ENCODE peak calls at places on chromosomes 5 and 9, in six cellular contexts. One of them, this sample, is unnamed.
A peak's percentile ranks its signal among the peaks of the same experiment; 100 is the strongest.

GRCh38 chr5:129767927-129768380 is 20.1 kb downstream of the MINAR2 start:
- DNase-seq in IMR-90: peak; percentile 86
- DNase-seq in posterior cingulate gyrus: no peak
- DNase-seq in stimulated activated CD8-positive, alpha-beta memory T cell treated with anti-CD3 and anti-CD28 coated beads, Interleukin-15, amount 100 ng/mL, for 4 hours: no peak
- DNase-seq in central memory CD8-positive, alpha-beta T cell: peak; percentile 23
- DNase-seq in H4: peak; percentile 93
- DNase-seq in this sample: peak; percentile 88

GRCh38 chr5:174204914-174205313 is 159.4 kb downstream of the NSG2 start:
- DNase-seq in IMR-90: no peak
- DNase-seq in posterior cingulate gyrus: no peak
- DNase-seq in stimulated activated CD8-positive, alpha-beta memory T cell treated with anti-CD3 and anti-CD28 coated beads, Interleukin-15, amount 100 ng/mL, for 4 hours: no peak
- DNase-seq in central memory CD8-positive, alpha-beta T cell: no peak
- DNase-seq in H4: no peak
- DNase-seq in this sample: peak; percentile 32

GRCh38 chr9:136721339-136722092 is 9.1 kb downstream of the DIPK1B start:
- DNase-seq in IMR-90: peak; percentile 80
- DNase-seq in posterior cingulate gyrus: no peak
- DNase-seq in stimulated activated CD8-positive, alpha-beta memory T cell treated with anti-CD3 and anti-CD28 coated beads, Interleukin-15, amount 100 ng/mL, for 4 hours: no peak
- DNase-seq in central memory CD8-positive, alpha-beta T cell: no peak
- DNase-seq in H4: no peak
- DNase-seq in this sample: no peak

GRCh38 chr9:37611014-37611413 is 18.6 kb upstream of the TOMM5 start:
- DNase-seq in IMR-90: no peak
- DNase-seq in posterior cingulate gyrus: no peak
- DNase-seq in stimulated activated CD8-positive, alpha-beta memory T cell treated with anti-CD3 and anti-CD28 coated beads, Interleukin-15, amount 100 ng/mL, for 4 hours: no peak
- DNase-seq in central memory CD8-positive, alpha-beta T cell: no peak
- DNase-seq in H4: no peak
- DNase-seq in this sample: no peak

GRCh38 chr5:132272341-132273210 is 15.1 kb downstream of the PDLIM4 start:
- DNase-seq in IMR-90: peak; percentile 39
- DNase-seq in posterior cingulate gyrus: no peak
- DNase-seq in stimulated activated CD8-positive, alpha-beta memory T cell treated with anti-CD3 and anti-CD28 coated beads, Interleukin-15, amount 100 ng/mL, for 4 hours: no peak
- DNase-seq in central memory CD8-positive, alpha-beta T cell: peak; percentile 30
- DNase-seq in H4: no peak
- DNase-seq in this sample: peak; percentile 63

GRCh38 chr5:29983528-29984152 is 1209.8 kb upstream of the CDH6 start:
- DNase-seq in IMR-90: no peak
- DNase-seq in posterior cingulate gyrus: no peak
- DNase-seq in stimulated activated CD8-positive, alpha-beta memory T cell treated with anti-CD3 and anti-CD28 coated beads, Interleukin-15, amount 100 ng/mL, for 4 hours: no peak
- DNase-seq in central memory CD8-positive, alpha-beta T cell: no peak
- DNase-seq in H4: no peak
- DNase-seq in this sample: no peak

GRCh38 chr5:68239485-68239884 is 23.9 kb downstream of the PIK3R1 start:
- DNase-seq in IMR-90: peak; percentile 90
- DNase-seq in posterior cingulate gyrus: peak; percentile 76
- DNase-seq in stimulated activated CD8-positive, alpha-beta memory T cell treated with anti-CD3 and anti-CD28 coated beads, Interleukin-15, amount 100 ng/mL, for 4 hours: peak; percentile 62
- DNase-seq in central memory CD8-positive, alpha-beta T cell: peak; percentile 77
- DNase-seq in H4: peak; percentile 81
- DNase-seq in this sample: peak; percentile 77

GRCh38 chr5:180291234-180291940 is 496 bp downstream of the MAPK9 start:
- DNase-seq in IMR-90: no peak
- DNase-seq in posterior cingulate gyrus: no peak
- DNase-seq in stimulated activated CD8-positive, alpha-beta memory T cell treated with anti-CD3 and anti-CD28 coated beads, Interleukin-15, amount 100 ng/mL, for 4 hours: no peak
- DNase-seq in central memory CD8-positive, alpha-beta T cell: no peak
- DNase-seq in H4: no peak
- DNase-seq in this sample: peak; percentile 26

GRCh38 chr9:118108971-118109370 is 404.8 kb downstream of the TLR4 start:
- DNase-seq in IMR-90: no peak
- DNase-seq in posterior cingulate gyrus: no peak
- DNase-seq in stimulated activated CD8-positive, alpha-beta memory T cell treated with anti-CD3 and anti-CD28 coated beads, Interleukin-15, amount 100 ng/mL, for 4 hours: no peak
- DNase-seq in central memory CD8-positive, alpha-beta T cell: no peak
- DNase-seq in H4: no peak
- DNase-seq in this sample: no peak

GRCh38 chr9:23851024-23851629 is 25.1 kb upstream of the ELAVL2 start:
- DNase-seq in IMR-90: no peak
- DNase-seq in posterior cingulate gyrus: peak; percentile 80
- DNase-seq in stimulated activated CD8-positive, alpha-beta memory T cell treated with anti-CD3 and anti-CD28 coated beads, Interleukin-15, amount 100 ng/mL, for 4 hours: no peak
- DNase-seq in central memory CD8-positive, alpha-beta T cell: no peak
- DNase-seq in H4: peak; percentile 55
- DNase-seq in this sample: peak; percentile 57

GRCh38 chr5:83608122-83608521 is 112.5 kb downstream of the HAPLN1 start:
- DNase-seq in IMR-90: peak; percentile 40
- DNase-seq in posterior cingulate gyrus: peak; percentile 66
- DNase-seq in stimulated activated CD8-positive, alpha-beta memory T cell treated with anti-CD3 and anti-CD28 coated beads, Interleukin-15, amount 100 ng/mL, for 4 hours: no peak
- DNase-seq in central memory CD8-positive, alpha-beta T cell: no peak
- DNase-seq in H4: peak; percentile 56
- DNase-seq in this sample: peak; percentile 41

GRCh38 chr9:107732781-107733529 is 243.4 kb upstream of the KLF4 start:
- DNase-seq in IMR-90: peak; percentile 73
- DNase-seq in posterior cingulate gyrus: no peak
- DNase-seq in stimulated activated CD8-positive, alpha-beta memory T cell treated with anti-CD3 and anti-CD28 coated beads, Interleukin-15, amount 100 ng/mL, for 4 hours: no peak
- DNase-seq in central memory CD8-positive, alpha-beta T cell: no peak
- DNase-seq in H4: peak; percentile 73
- DNase-seq in this sample: peak; percentile 38

GRCh38 chr9:83281306-83282255 is 218.6 kb upstream of the RASEF start:
- DNase-seq in IMR-90: no peak
- DNase-seq in posterior cingulate gyrus: peak; percentile 67
- DNase-seq in stimulated activated CD8-positive, alpha-beta memory T cell treated with anti-CD3 and anti-CD28 coated beads, Interleukin-15, amount 100 ng/mL, for 4 hours: no peak
- DNase-seq in central memory CD8-positive, alpha-beta T cell: no peak
- DNase-seq in H4: peak; percentile 86
- DNase-seq in this sample: peak; percentile 76

GRCh38 chr5:89351232-89351631 is 468.2 kb upstream of the MEF2C start:
- DNase-seq in IMR-90: peak; percentile 88
- DNase-seq in posterior cingulate gyrus: no peak
- DNase-seq in stimulated activated CD8-positive, alpha-beta memory T cell treated with anti-CD3 and anti-CD28 coated beads, Interleukin-15, amount 100 ng/mL, for 4 hours: no peak
- DNase-seq in central memory CD8-positive, alpha-beta T cell: no peak
- DNase-seq in H4: peak; percentile 30
- DNase-seq in this sample: no peak

GRCh38 chr9:128372188-128372641 is 1.0 kb downstream of the URM1 start:
- DNase-seq in IMR-90: no peak
- DNase-seq in posterior cingulate gyrus: peak; percentile 84
- DNase-seq in stimulated activated CD8-positive, alpha-beta memory T cell treated with anti-CD3 and anti-CD28 coated beads, Interleukin-15, amount 100 ng/mL, for 4 hours: no peak
- DNase-seq in central memory CD8-positive, alpha-beta T cell: no peak
- DNase-seq in H4: no peak
- DNase-seq in this sample: no peak

GRCh38 chr9:35852876-35853865 is 17.0 kb downstream of the OR13J1 start:
- DNase-seq in IMR-90: no peak
- DNase-seq in posterior cingulate gyrus: no peak
- DNase-seq in stimulated activated CD8-positive, alpha-beta memory T cell treated with anti-CD3 and anti-CD28 coated beads, Interleukin-15, amount 100 ng/mL, for 4 hours: no peak
- DNase-seq in central memory CD8-positive, alpha-beta T cell: no peak
- DNase-seq in H4: no peak
- DNase-seq in this sample: no peak

GRCh38 chr9:17882801-17883200 is 303.9 kb downstream of the SH3GL2 start:
- DNase-seq in IMR-90: no peak
- DNase-seq in posterior cingulate gyrus: no peak
- DNase-seq in stimulated activated CD8-positive, alpha-beta memory T cell treated with anti-CD3 and anti-CD28 coated beads, Interleukin-15, amount 100 ng/mL, for 4 hours: no peak
- DNase-seq in central memory CD8-positive, alpha-beta T cell: no peak
- DNase-seq in H4: no peak
- DNase-seq in this sample: no peak

GRCh38 chr5:157947156-157947555 is 88.2 kb upstream of the CLINT1 start:
- DNase-seq in IMR-90: no peak
- DNase-seq in posterior cingulate gyrus: no peak
- DNase-seq in stimulated activated CD8-positive, alpha-beta memory T cell treated with anti-CD3 and anti-CD28 coated beads, Interleukin-15, amount 100 ng/mL, for 4 hours: no peak
- DNase-seq in central memory CD8-positive, alpha-beta T cell: no peak
- DNase-seq in H4: peak; percentile 37
- DNase-seq in this sample: no peak

GRCh38 chr5:10440367-10440990 is 1.2 kb upstream of the ROPN1L start:
- DNase-seq in IMR-90: no peak
- DNase-seq in posterior cingulate gyrus: no peak
- DNase-seq in stimulated activated CD8-positive, alpha-beta memory T cell treated with anti-CD3 and anti-CD28 coated beads, Interleukin-15, amount 100 ng/mL, for 4 hours: no peak
- DNase-seq in central memory CD8-positive, alpha-beta T cell: no peak
- DNase-seq in H4: no peak
- DNase-seq in this sample: no peak

GRCh38 chr5:36723921-36724320 is 117.5 kb downstream of the SLC1A3 start:
- DNase-seq in IMR-90: no peak
- DNase-seq in posterior cingulate gyrus: no peak
- DNase-seq in stimulated activated CD8-positive, alpha-beta memory T cell treated with anti-CD3 and anti-CD28 coated beads, Interleukin-15, amount 100 ng/mL, for 4 hours: no peak
- DNase-seq in central memory CD8-positive, alpha-beta T cell: no peak
- DNase-seq in H4: no peak
- DNase-seq in this sample: no peak

GRCh38 chr5:119397518-119398380 is 41.9 kb downstream of the TNFAIP8 start:
- DNase-seq in IMR-90: peak; percentile 88
- DNase-seq in posterior cingulate gyrus: no peak
- DNase-seq in stimulated activated CD8-positive, alpha-beta memory T cell treated with anti-CD3 and anti-CD28 coated beads, Interleukin-15, amount 100 ng/mL, for 4 hours: no peak
- DNase-seq in central memory CD8-positive, alpha-beta T cell: no peak
- DNase-seq in H4: peak; percentile 53
- DNase-seq in this sample: peak; percentile 36

GRCh38 chr9:125635888-125636287 is 71.1 kb downstream of the MAPKAP1 start:
- DNase-seq in IMR-90: no peak
- DNase-seq in posterior cingulate gyrus: no peak
- DNase-seq in stimulated activated CD8-positive, alpha-beta memory T cell treated with anti-CD3 and anti-CD28 coated beads, Interleukin-15, amount 100 ng/mL, for 4 hours: no peak
- DNase-seq in central memory CD8-positive, alpha-beta T cell: no peak
- DNase-seq in H4: no peak
- DNase-seq in this sample: no peak

GRCh38 chr9:16062542-16063240 is 509.8 kb downstream of the CCDC171 start:
- DNase-seq in IMR-90: peak; percentile 98
- DNase-seq in posterior cingulate gyrus: no peak
- DNase-seq in stimulated activated CD8-positive, alpha-beta memory T cell treated with anti-CD3 and anti-CD28 coated beads, Interleukin-15, amount 100 ng/mL, for 4 hours: no peak
- DNase-seq in central memory CD8-positive, alpha-beta T cell: no peak
- DNase-seq in H4: peak; percentile 19
- DNase-seq in this sample: no peak

GRCh38 chr5:14525397-14525796 is 56.2 kb upstream of the OTULINL start:
- DNase-seq in IMR-90: no peak
- DNase-seq in posterior cingulate gyrus: no peak
- DNase-seq in stimulated activated CD8-positive, alpha-beta memory T cell treated with anti-CD3 and anti-CD28 coated beads, Interleukin-15, amount 100 ng/mL, for 4 hours: no peak
- DNase-seq in central memory CD8-positive, alpha-beta T cell: no peak
- DNase-seq in H4: no peak
- DNase-seq in this sample: no peak

GRCh38 chr5:41507501-41507900 is 2.9 kb downstream of the PLCXD3 start:
- DNase-seq in IMR-90: no peak
- DNase-seq in posterior cingulate gyrus: no peak
- DNase-seq in stimulated activated CD8-positive, alpha-beta memory T cell treated with anti-CD3 and anti-CD28 coated beads, Interleukin-15, amount 100 ng/mL, for 4 hours: no peak
- DNase-seq in central memory CD8-positive, alpha-beta T cell: no peak
- DNase-seq in H4: no peak
- DNase-seq in this sample: no peak